ENCODE peak calls at places on chromosomes 7 and 10, in seven cellular contexts. D is fibroblast of the aortic adventitia, B is heart left ventricle, M is cardiac fibroblast, V is psoas muscle, Z is GM12878, E is right lobe of liver. R is an unnamed sample.

GRCh38 chr10:1739751-1740150 is 2.4 kb upstream of the ADARB2 start:
- DNase-seq in V (no peak), E (no peak), Z (no peak), D (no peak), B (no peak), M (no peak), R (no peak)

GRCh38 chr10:11158080-11158479 is 140.4 kb downstream of the CELF2 start:
- DNase-seq in D (no peak), V (no peak), Z (no peak), M (no peak), B (no peak), E (no peak), R (no peak)

GRCh38 chr10:43121444-43121843 is 16.8 kb upstream of the CSGALNACT2 start:
- DNase-seq in B (no peak), M (peak), Z (no peak), V (peak), E (no peak), D (no peak), R (peak)

GRCh38 chr7:37495574-37496184 is 47.0 kb upstream of the ELMO1 start:
- DNase-seq in V (no peak), D (peak), B (no peak), Z (no peak), E (no peak), M (peak), R (no peak)

GRCh38 chr7:154409703-154410311 is 357.6 kb downstream of the DPP6 start:
- DNase-seq in V (no peak), M (peak), E (no peak), B (no peak), D (peak), Z (no peak), R (no peak)

GRCh38 chr7:77536017-77536412 is 1.1 kb upstream of the PTPN12 start:
- DNase-seq in M (no peak), D (no peak), V (no peak), E (no peak), B (no peak), Z (no peak), R (peak)

GRCh38 chr10:135601-136464 is 578 bp downstream of the ZMYND11 start:
- DNase-seq in E (peak), M (peak), D (peak), V (peak), B (peak), Z (no peak), R (peak)

GRCh38 chr10:124917168-124917938 is 24.6 kb upstream of the ZRANB1 start:
- DNase-seq in V (peak), D (peak), Z (no peak), M (peak), B (peak), E (peak), R (peak)

GRCh38 chr7:155729847-155730246 is 82.4 kb downstream of the SHH start:
- DNase-seq in M (peak), D (no peak), E (no peak), Z (no peak), B (no peak), V (no peak), R (peak)

GRCh38 chr7:7653568-7654187 is 13.1 kb downstream of the UMAD1 start:
- DNase-seq in Z (peak), M (no peak), B (no peak), D (no peak), E (no peak), V (no peak), R (peak)

GRCh38 chr10:78419481-78420265 is 386.0 kb downstream of the RPS24 start:
- DNase-seq in Z (no peak), V (no peak), E (no peak), B (no peak), D (no peak), M (no peak), R (no peak)

GRCh38 chr7:155412416-155413253 is 45.3 kb upstream of the EN2 start:
- DNase-seq in B (no peak), M (peak), E (peak), D (peak), V (no peak), Z (no peak), R (peak)

GRCh38 chr7:80876894-80877414 is 41.9 kb downstream of the SEMA3C start:
- DNase-seq in B (no peak), D (peak), M (no peak), Z (no peak), V (no peak), E (no peak), R (no peak)

GRCh38 chr10:33198610-33199009 is 135.9 kb downstream of the NRP1 start:
- DNase-seq in V (no peak), E (no peak), D (no peak), M (no peak), B (no peak), Z (no peak), R (no peak)

GRCh38 chr7:106367018-106367420 is 82.2 kb upstream of the NAMPT start:
- DNase-seq in V (no peak), E (no peak), B (no peak), Z (no peak), M (peak), D (peak), R (peak)

GRCh38 chr7:29285451-29285807 is 90.9 kb downstream of the CHN2 start:
- DNase-seq in E (no peak), B (no peak), M (peak), V (no peak), Z (peak), D (peak), R (no peak)

DNA sequence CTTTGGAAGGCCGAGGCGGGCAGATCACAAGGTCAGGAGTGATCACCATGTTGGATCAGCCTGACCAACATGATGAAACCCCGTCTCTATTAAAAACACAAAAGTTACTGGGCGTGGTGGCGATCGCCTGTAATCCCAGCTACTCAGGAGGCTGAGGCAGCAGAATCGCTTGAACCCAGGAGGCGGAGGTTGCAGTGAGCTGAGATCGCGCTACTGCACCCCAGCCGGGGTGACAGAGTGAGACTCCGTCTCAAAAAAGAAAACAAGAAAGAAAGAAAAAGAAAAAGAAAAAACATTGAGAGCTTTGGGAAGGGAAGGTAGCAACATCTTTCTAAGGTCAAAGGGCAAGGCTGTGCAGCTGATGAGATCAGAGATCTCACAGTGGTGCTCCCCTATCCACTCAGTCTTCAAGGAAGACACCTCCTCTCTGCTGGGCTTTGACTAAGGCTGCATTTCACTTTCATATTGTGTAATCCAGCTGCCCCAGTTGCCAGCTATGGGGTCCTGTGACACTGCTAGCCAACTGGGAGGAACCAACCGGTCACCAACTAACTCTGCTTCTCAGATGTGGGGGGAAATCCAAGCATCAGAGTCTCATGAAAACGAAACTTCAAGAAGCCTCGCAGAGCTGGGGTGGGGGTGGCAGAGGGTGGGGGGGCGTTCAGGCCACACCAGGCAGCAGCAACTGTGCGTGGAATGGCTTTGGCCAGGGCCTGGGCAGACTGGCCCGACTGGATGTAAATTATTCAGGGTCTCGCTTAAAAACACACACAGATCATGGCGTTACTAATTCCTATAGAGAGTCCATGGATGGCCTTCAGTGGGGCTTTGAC is 1.5 kb downstream of the IL15RA start:
- DNase-seq in B (no peak), Z (peak), E (no peak), D (peak), V (no peak), M (peak), R (peak)
- H3K4me3 ChIP-seq in B (peak), Z (peak), E (peak), D (peak), V (peak), M (peak), R (peak)

GRCh38 chr7:27187702-27188665 is 3.0 kb upstream of the HOXA11 start:
- DNase-seq in E (peak), B (no peak), Z (no peak), M (no peak), D (no peak), V (peak), R (peak)
- H3K4me3 ChIP-seq in E (no peak), B (peak), Z (no peak), M (no peak), D (no peak), V (peak), R (peak)

GRCh38 chr10:44963772-44964633 is 4.4 kb downstream of the RASSF4 start:
- DNase-seq in D (no peak), Z (no peak), B (peak), E (no peak), M (peak), V (peak), R (no peak)
- H3K4me3 ChIP-seq in D (no peak), Z (peak), B (peak), E (no peak), M (no peak), V (peak), R (no peak)

GRCh38 chr10:107091126-107091525 is 73.4 kb downstream of the SORCS1 start:
- DNase-seq in V (no peak), Z (no peak), M (no peak), E (no peak), D (no peak), B (no peak), R (no peak)

GRCh38 chr10:107083388-107084009 is 81.0 kb downstream of the SORCS1 start:
- DNase-seq in D (no peak), M (no peak), B (no peak), E (no peak), Z (no peak), V (no peak), R (no peak)

GRCh38 chr10:107081644-107082043 is 82.9 kb downstream of the SORCS1 start:
- DNase-seq in V (no peak), B (no peak), M (no peak), E (no peak), D (no peak), Z (peak), R (no peak)

GRCh38 chr10:107085661-107086525 is 78.6 kb downstream of the SORCS1 start:
- DNase-seq in Z (no peak), V (no peak), E (no peak), M (no peak), B (no peak), D (no peak), R (no peak)
- H3K4me3 ChIP-seq in Z (no peak), V (no peak), E (no peak), M (no peak), B (no peak), D (no peak), R (no peak)

GRCh38 chr10:132941640-132942051 is 724 bp downstream of the CFAP46 start:
- DNase-seq in V (no peak), M (no peak), D (no peak), E (peak), Z (no peak), B (no peak), R (no peak)
- H3K4me3 ChIP-seq in V (no peak), M (peak), D (peak), E (no peak), Z (no peak), B (peak), R (no peak)

GRCh38 chr10:10133271-10133670 is 884.4 kb upstream of the CELF2 start:
- DNase-seq in D (no peak), V (no peak), E (no peak), M (no peak), Z (no peak), B (no peak), R (no peak)

GRCh38 chr10:10141983-10142382 is 875.7 kb upstream of the CELF2 start:
- DNase-seq in D (no peak), B (no peak), M (no peak), V (no peak), Z (no peak), E (no peak), R (no peak)

GRCh38 chr10:10138685-10139084 is 879.0 kb upstream of the CELF2 start:
- DNase-seq in E (no peak), V (no peak), M (no peak), D (peak), B (no peak), Z (no peak), R (no peak)
- H3K4me3 ChIP-seq in E (no peak), V (peak), M (no peak), D (no peak), B (peak), Z (no peak), R (no peak)

DNA sequence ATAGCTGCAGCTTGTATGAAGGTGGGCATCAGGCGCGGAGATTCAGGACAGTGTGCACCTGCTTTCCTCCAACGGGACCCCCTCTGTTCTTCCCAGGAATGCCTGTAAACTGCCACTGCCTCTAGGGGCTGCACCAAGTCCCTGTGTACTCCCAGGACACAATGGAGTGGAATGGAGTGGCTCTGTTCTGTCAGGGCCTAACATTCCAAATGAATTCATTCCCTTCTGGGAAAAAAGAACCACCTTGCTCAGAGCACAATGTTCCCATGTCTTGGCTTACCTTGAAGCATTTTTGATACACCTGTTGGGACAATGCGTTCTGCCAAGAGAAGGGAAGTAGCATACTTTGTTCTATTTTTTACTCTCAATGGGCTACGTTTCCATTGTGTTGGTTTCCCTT is 339.4 kb downstream of the FRMD4A start:
- DNase-seq in E (no peak), Z (no peak), V (no peak), M (no peak), D (no peak), B (no peak), R (no peak)
- H3K4me3 ChIP-seq in E (no peak), Z (no peak), V (no peak), M (no peak), D (peak), B (no peak), R (no peak)